ENCODE peak calls at places on chromosome 4, in nine cellular contexts. T is left lung; A is Caco-2; P is neural progenitor cell; K is endodermal cell; H is RWPE2; I is NT2/D1; U is CD8-positive, alpha-beta memory T cell; Y is naive thymus-derived CD4-positive, alpha-beta T cell. Q is an unnamed sample. For H3K4me1, the result is how much of the 10 kb centered on the place peaks cover.

GRCh38 chr4:7045961-7046921 is 3.1 kb downstream of the TADA2B start:
- DNase-seq in Y (no peak), P (no peak), T (no peak), U (no peak), I (no peak), A (no peak), K (peak), H (no peak), Q (no peak)

GRCh38 chr4:113617195-113617594 is 144.3 kb downstream of the CAMK2D start:
- DNase-seq in H (no peak), U (no peak), T (no peak), I (no peak), K (no peak), P (no peak), Y (no peak), A (no peak), Q (no peak)

GRCh38 chr4:157576671-157577070 is 356.1 kb downstream of the GRIA2 start:
- DNase-seq in A (no peak), P (no peak), I (no peak), H (no peak), T (no peak), U (no peak), K (no peak), Y (no peak), Q (no peak)

GRCh38 chr4:122636697-122637096 is 15.8 kb upstream of the IL21 start:
- DNase-seq in I (no peak), U (no peak), A (no peak), Y (no peak), P (no peak), K (no peak), H (no peak), T (no peak), Q (no peak)

GRCh38 chr4:151169223-151169622 is 69.8 kb downstream of the RPS3A start:
- DNase-seq in I (no peak), P (peak), H (no peak), Y (no peak), U (no peak), T (peak), A (no peak), K (no peak), Q (no peak)

GRCh38 chr4:155906554-155907247 is 3.2 kb downstream of the TDO2 start:
- DNase-seq in P (no peak), A (no peak), H (no peak), U (no peak), K (no peak), T (peak), I (no peak), Y (no peak), Q (no peak)

GRCh38 chr4:84028340-84028739 is 470.8 kb downstream of the NKX6-1 start:
- DNase-seq in P (no peak), T (no peak), I (no peak), K (peak), H (no peak), A (no peak), U (no peak), Y (no peak), Q (no peak)

GRCh38 chr4:26522478-26522877 is 32.2 kb upstream of the CCKAR start:
- DNase-seq in T (no peak), H (no peak), A (no peak), Y (no peak), P (no peak), K (no peak), I (no peak), U (no peak), Q (no peak)

GRCh38 chr4:77911091-77911490 is 48.5 kb downstream of the MRPL1 start:
- DNase-seq in U (no peak), P (no peak), T (no peak), H (no peak), I (no peak), Y (no peak), K (no peak), A (no peak), Q (no peak)

GRCh38 chr4:79273918-79274317 is 51.9 kb downstream of the NAA11 start:
- DNase-seq in I (no peak), T (no peak), H (no peak), K (no peak), P (no peak), U (no peak), Y (no peak), A (no peak), Q (no peak)

GRCh38 chr4:17817027-17817426 is 6.2 kb downstream of the NCAPG start:
- DNase-seq in A (no peak), I (no peak), U (no peak), K (no peak), P (peak), H (no peak), T (no peak), Y (peak), Q (no peak)

GRCh38 chr4:173264245-173264959 is 69.8 kb downstream of the HMGB2 start:
- DNase-seq in I (no peak), U (no peak), T (no peak), H (no peak), A (no peak), K (peak), P (peak), Y (peak), Q (no peak)

GRCh38 chr4:123340381-123340701 is 56.3 kb upstream of the SPRY1 start:
- DNase-seq in A (no peak), K (no peak), T (no peak), I (no peak), U (no peak), Y (no peak), P (no peak), H (no peak), Q (no peak)

GRCh38 chr4:112418092-112418491 is 97.9 kb downstream of the NEUROG2 start:
- DNase-seq in P (peak), I (peak), H (no peak), A (no peak), U (no peak), K (peak), T (no peak), Y (no peak), Q (no peak)

GRCh38 chr4:177064724-177065394 is 244.8 kb upstream of the NEIL3 start:
- DNase-seq in U (no peak), I (peak), H (no peak), Y (no peak), K (no peak), A (no peak), T (no peak), P (no peak), Q (no peak)

GRCh38 chr4:70152088-70152487 is 1.9 kb upstream of the PRR27 start:
- DNase-seq in H (no peak), K (no peak), A (no peak), U (no peak), T (no peak), Y (no peak), I (no peak), P (no peak), Q (no peak)

GRCh38 chr4:15353207-15353606 is 74.6 kb upstream of the C1QTNF7 start:
- DNase-seq in A (no peak), H (no peak), T (no peak), Y (no peak), K (no peak), P (no peak), U (no peak), I (no peak), Q (no peak)

GRCh38 chr4:575281-576141 is 584 bp downstream of the TMEM271 start:
- DNase-seq in U (no peak), Y (no peak), A (no peak), I (peak), T (peak), P (peak), H (no peak), K (peak), Q (no peak)

GRCh38 chr4:76410621-76411020 is 10.3 kb downstream of the CCDC158 start:
- DNase-seq in P (no peak), K (no peak), T (no peak), I (no peak), Y (no peak), U (no peak), H (no peak), A (no peak), Q (no peak)

GRCh38 chr4:130395871-130396270 is 1299.9 kb downstream of the C4orf33 start:
- DNase-seq in T (no peak), Y (no peak), K (no peak), H (no peak), P (no peak), A (no peak), I (no peak), U (no peak), Q (no peak)

GRCh38 chr4:151991001-151991883 is 230.4 kb upstream of the GATB start:
- DNase-seq in A (no peak), Y (peak), P (no peak), T (no peak), U (no peak), H (no peak), I (no peak), K (no peak), Q (no peak)

GRCh38 chr4:151401739-151402138 is 7.2 kb upstream of the FHIP1A start:
- DNase-seq in T (no peak), Y (no peak), H (no peak), P (no peak), I (no peak), K (no peak), U (no peak), A (no peak), Q (no peak)

GRCh38 chr4:70734168-70734954 is 12.6 kb downstream of the RUFY3 start:
- DNase-seq in P (peak), U (peak), I (no peak), K (no peak), T (no peak), A (no peak), Y (peak), H (no peak), Q (no peak)

GRCh38 chr4:69321153-69321729 is 41.0 kb downstream of the UGT2B28 start:
- DNase-seq in K (no peak), Y (no peak), I (no peak), A (no peak), P (no peak), T (no peak), H (no peak), U (no peak), Q (no peak)

GRCh38 chr4:58275856-58276255 is 1165.7 kb upstream of the IGFBP7 start:
- DNase-seq in A (no peak), I (no peak), H (no peak), U (no peak), T (no peak), Y (no peak), K (no peak), P (no peak), Q (no peak)

GRCh38 chr4:1985287-1985686 is 23.5 kb downstream of the NELFA start:
- DNase-seq in U (no peak), K (no peak), I (no peak), T (peak), A (no peak), P (no peak), H (no peak), Y (no peak), Q (no peak)

GRCh38 chr4:3673716-3674478 is 92.3 kb upstream of the ADRA2C start:
- DNase-seq in Y (no peak), U (no peak), K (no peak), H (no peak), T (no peak), P (no peak), I (no peak), A (no peak), Q (no peak)

GRCh38 chr4:94926936-94927335 is 169.2 kb downstream of the BMPR1B start:
- DNase-seq in U (no peak), P (no peak), A (no peak), Y (no peak), K (no peak), I (no peak), T (no peak), H (no peak), Q (no peak)

GRCh38 chr4:2536193-2537010 is at the start of gene FAM193A:
- DNase-seq in T (peak), K (peak), U (peak), A (peak), Y (peak), P (peak), H (peak), I (peak), Q (peak)

GRCh38 chr4:81314897-81315470 is 100.0 kb upstream of the PRKG2 start:
- DNase-seq in H (no peak), P (no peak), A (no peak), T (no peak), K (no peak), U (no peak), I (no peak), Y (no peak), Q (no peak)

GRCh38 chr4:173415092-173415491 is 16.2 kb upstream of the SCRG1 start:
- DNase-seq in I (no peak), Y (no peak), T (no peak), P (no peak), H (no peak), U (no peak), K (no peak), A (no peak), Q (no peak)

GRCh38 chr4:142909908-142910307 is 63.8 kb upstream of the INPP4B start:
- DNase-seq in K (no peak), P (no peak), A (no peak), I (no peak), U (no peak), T (no peak), Y (no peak), H (no peak), Q (no peak)

GRCh38 chr4:60173103-60173502 is 1027.0 kb upstream of the ADGRL3 start:
- DNase-seq in P (no peak), I (no peak), U (no peak), Y (no peak), A (no peak), K (no peak), H (no peak), T (no peak), Q (no peak)

GRCh38 chr4:75737398-75737797 is 13.0 kb downstream of the USO1 start:
- DNase-seq in T (no peak), H (no peak), U (no peak), I (no peak), P (no peak), A (no peak), K (no peak), Y (no peak), Q (no peak)

GRCh38 chr4:94253036-94253435 is 45.4 kb downstream of the SMARCAD1 start:
- DNase-seq in Y (no peak), K (no peak), U (no peak), P (no peak), I (no peak), H (no peak), T (no peak), A (no peak), Q (no peak)

GRCh38 chr4:4766570-4766969 is 92.9 kb upstream of the MSX1 start:
- DNase-seq in I (no peak), Y (no peak), H (no peak), P (no peak), T (no peak), A (no peak), K (no peak), U (no peak), Q (no peak)
- H3K4me1 ChIP-seq in I (under half), Y (under half), H (under half), P (under half), T (under half), A (under half), K (under half), U (under half), Q (under half)

GRCh38 chr4:153428816-153429592 is 37.2 kb upstream of the TMEM131L start:
- DNase-seq in T (no peak), I (no peak), K (no peak), U (no peak), Y (peak), H (no peak), P (no peak), A (no peak), Q (no peak)
- H3K4me1 ChIP-seq in T (under half), I (under half), K (under half), U (half or more), Y (half or more), H (under half), P (under half), A (under half), Q (under half)

GRCh38 chr4:169143335-169143734 is 127.4 kb downstream of the SH3RF1 start:
- DNase-seq in U (no peak), H (no peak), P (peak), I (no peak), T (no peak), K (peak), Y (no peak), A (no peak), Q (no peak)

GRCh38 chr4:169144061-169144600 is 126.6 kb downstream of the SH3RF1 start:
- DNase-seq in P (no peak), Y (no peak), I (no peak), A (no peak), K (no peak), T (no peak), H (no peak), U (no peak), Q (no peak)

GRCh38 chr4:169148851-169149250 is 121.9 kb downstream of the SH3RF1 start:
- DNase-seq in P (no peak), T (no peak), A (no peak), I (no peak), Y (no peak), H (no peak), K (no peak), U (no peak), Q (no peak)

GRCh38 chr4:169150806-169151205 is 120.0 kb downstream of the SH3RF1 start:
- DNase-seq in U (no peak), P (no peak), H (no peak), A (no peak), I (no peak), Y (no peak), T (no peak), K (no peak), Q (no peak)

DNA sequence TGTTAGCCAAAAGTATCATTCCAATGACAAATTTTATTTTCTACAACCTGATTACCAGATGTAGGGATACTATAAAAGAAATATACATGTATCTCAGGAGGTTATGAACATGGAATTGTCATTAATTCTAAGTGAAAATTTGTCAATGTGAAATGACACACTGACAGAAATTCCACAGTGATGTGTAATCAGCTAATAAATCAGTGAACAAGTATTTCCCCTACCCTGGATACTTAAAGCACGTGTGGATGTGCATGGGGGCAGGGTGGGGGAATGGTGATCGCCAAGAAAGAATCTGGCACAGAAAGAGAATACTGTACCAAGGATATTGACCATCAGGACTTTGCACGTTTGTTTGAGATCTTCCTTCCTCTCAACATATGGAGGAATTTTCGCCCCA is 123.5 kb downstream of the SH3RF1 start:
- DNase-seq in I (no peak), H (no peak), U (no peak), K (no peak), P (no peak), T (no peak), Y (no peak), A (no peak), Q (no peak)
- H3K4me1 ChIP-seq in I (under half), H (under half), U (under half), K (under half), P (under half), T (under half), Y (under half), A (under half), Q (under half)

DNA sequence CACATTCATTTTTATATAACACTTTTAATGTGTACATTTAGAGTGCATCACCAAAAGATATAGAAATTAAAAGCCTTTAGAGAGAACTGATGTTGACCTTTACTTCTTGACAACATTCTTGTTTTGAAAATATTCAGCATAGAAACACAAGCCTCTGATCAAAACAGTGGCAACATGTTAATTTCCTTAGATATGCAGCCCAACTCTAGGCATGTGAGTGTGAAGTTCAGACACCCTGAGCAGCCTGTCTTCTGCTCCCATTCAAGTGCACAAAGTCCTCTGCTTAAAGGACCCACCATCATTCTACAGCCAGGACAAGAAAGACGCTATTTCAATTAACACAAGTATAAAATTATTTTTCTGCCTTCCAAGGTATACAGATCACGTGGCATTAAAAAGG is 60.0 kb downstream of the PPP3CA start:
- DNase-seq in Y (no peak), K (no peak), U (no peak), H (no peak), P (no peak), I (no peak), A (no peak), T (no peak), Q (no peak)
- H3K4me1 ChIP-seq in Y (under half), K (under half), U (under half), H (under half), P (under half), I (under half), A (under half), T (under half), Q (under half)

Q was measured in thoracic aorta.